ENCODE peak calls at places on chromosome 11, in ten cellular contexts. B is posterior vena cava; W is Peyer's patch; S is fibroblast of lung; H is GM19239; V is activated CD4-positive, alpha-beta T cell treated with anti-CD3 and anti-CD28 coated beads for 24 hours; M is mammary epithelial cell; R is NCI-H187; D is HCEC 1CT; G is ELF-1. N is an unnamed sample.

GRCh38 chr11:7858001-7858400 is 61.3 kb upstream of the OR5P2 start:
- DNase-seq in B (no peak), W (no peak), S (no peak), H (no peak), V (no peak), M (peak; percentile 75), R (no peak), D (no peak), G (no peak), N (no peak)

GRCh38 chr11:66142370-66143263 is 72.5 kb downstream of the PACS1 start:
- DNase-seq in B (no peak), W (no peak), S (no peak), H (no peak), V (no peak), M (peak; percentile 84), R (no peak), D (no peak), G (no peak), N (no peak)

GRCh38 chr11:45146072-45147016 is at the start of gene PRDM11:
- DNase-seq in B (peak; percentile 92), W (no peak), S (peak; percentile 75), H (peak; percentile 63), V (peak; percentile 40), M (peak; percentile 70), R (no peak), D (peak; percentile 74), G (peak; percentile 47), N (peak; percentile 53)

GRCh38 chr11:134486106-134486505 is 74.1 kb upstream of the B3GAT1 start:
- DNase-seq in B (no peak), W (no peak), S (no peak), H (no peak), V (no peak), M (no peak), R (no peak), D (no peak), G (no peak), N (no peak)

GRCh38 chr11:111454561-111455192 is 57.5 kb downstream of the BTG4 start:
- DNase-seq in B (no peak), W (no peak), S (peak; percentile 68), H (no peak), V (peak; percentile 64), M (peak; percentile 82), R (no peak), D (peak; percentile 72), G (peak; percentile 69), N (peak; percentile 53)

GRCh38 chr11:110028904-110029303 is 64.3 kb upstream of the ZC3H12C start:
- DNase-seq in B (no peak), W (no peak), S (no peak), H (no peak), V (no peak), M (peak; percentile 35), R (peak; percentile 4), D (no peak), G (no peak), N (no peak)

GRCh38 chr11:12174145-12175143 is 64.1 kb downstream of the MICAL2 start:
- DNase-seq in B (no peak), W (no peak), S (no peak), H (no peak), V (no peak), M (peak; percentile 86), R (no peak), D (peak; percentile 83), G (no peak), N (no peak)

GRCh38 chr11:61919841-61920631 is 2.7 kb upstream of the RAB3IL1 start:
- DNase-seq in B (peak; percentile 80), W (no peak), S (no peak), H (no peak), V (no peak), M (no peak), R (no peak), D (no peak), G (no peak), N (no peak)

GRCh38 chr11:119371778-119372182 is 9.7 kb downstream of the USP2 start:
- DNase-seq in B (peak; percentile 73), W (no peak), S (no peak), H (no peak), V (no peak), M (no peak), R (no peak), D (no peak), G (no peak), N (no peak)

GRCh38 chr11:47356998-47357329 is 4.5 kb upstream of the MYBPC3 start:
- DNase-seq in B (no peak), W (no peak), S (no peak), H (no peak), V (no peak), M (no peak), R (no peak), D (no peak), G (no peak), N (no peak)

N was measured in left colon.